ENCODE peak calls at places on chromosomes 4 and X, in seven cellular contexts. One of them, this sample, is unnamed.

GRCh38 chr4:25440478-25441030 is 63.5 kb downstream of the ANAPC4 start:
- DNase-seq in GM12864: no peak
- DNase-seq in mucosa of descending colon: no peak
- DNase-seq in lower lobe of right lung: no peak
- DNase-seq in CD8-positive, alpha-beta T cell: no peak
- DNase-seq in transverse colon: no peak
- DNase-seq in colonic mucosa: no peak
- DNase-seq in this sample: peak; percentile 82

GRCh38 chr4:877502-877901 is 51.6 kb upstream of the CPLX1 start:
- DNase-seq in transverse colon: no peak
- DNase-seq in lower lobe of right lung: no peak
- DNase-seq in GM12864: no peak
- DNase-seq in CD8-positive, alpha-beta T cell: no peak
- DNase-seq in colonic mucosa: no peak
- DNase-seq in mucosa of descending colon: no peak
- DNase-seq in this sample: no peak

GRCh38 chr4:173448557-173448918 is 49.6 kb upstream of the SCRG1 start:
- DNase-seq in mucosa of descending colon: no peak
- DNase-seq in GM12864: no peak
- DNase-seq in lower lobe of right lung: no peak
- DNase-seq in transverse colon: no peak
- DNase-seq in colonic mucosa: no peak
- DNase-seq in CD8-positive, alpha-beta T cell: no peak
- DNase-seq in this sample: no peak

GRCh38 chr4:159296061-159296460 is 193.2 kb downstream of the RAPGEF2 start:
- DNase-seq in mucosa of descending colon: no peak
- DNase-seq in GM12864: no peak
- DNase-seq in colonic mucosa: no peak
- DNase-seq in CD8-positive, alpha-beta T cell: no peak
- DNase-seq in transverse colon: no peak
- DNase-seq in lower lobe of right lung: no peak
- DNase-seq in this sample: no peak

GRCh38 chrX:10011261-10011931 is 44.2 kb downstream of the CLDN34 start:
- DNase-seq in GM12864: no peak
- DNase-seq in colonic mucosa: no peak
- DNase-seq in mucosa of descending colon: no peak
- DNase-seq in lower lobe of right lung: no peak
- DNase-seq in CD8-positive, alpha-beta T cell: no peak
- DNase-seq in transverse colon: no peak
- DNase-seq in this sample: peak; percentile 84

GRCh38 chr4:76147454-76148141 is 599 bp downstream of the NUP54 start:
- DNase-seq in lower lobe of right lung: peak; percentile 72
- DNase-seq in mucosa of descending colon: peak; percentile 76
- DNase-seq in transverse colon: peak; percentile 60
- DNase-seq in GM12864: no peak
- DNase-seq in CD8-positive, alpha-beta T cell: no peak
- DNase-seq in colonic mucosa: peak; percentile 73
- DNase-seq in this sample: peak; percentile 78

GRCh38 chr4:131430302-131430701 is 1718.8 kb upstream of the PCDH10 start:
- DNase-seq in colonic mucosa: no peak
- DNase-seq in CD8-positive, alpha-beta T cell: no peak
- DNase-seq in transverse colon: no peak
- DNase-seq in mucosa of descending colon: no peak
- DNase-seq in lower lobe of right lung: no peak
- DNase-seq in GM12864: no peak
- DNase-seq in this sample: no peak

GRCh38 chr4:165301833-165302232 is 25.6 kb upstream of the MSMO1 start:
- DNase-seq in GM12864: no peak
- DNase-seq in lower lobe of right lung: no peak
- DNase-seq in mucosa of descending colon: no peak
- DNase-seq in transverse colon: no peak
- DNase-seq in CD8-positive, alpha-beta T cell: no peak
- DNase-seq in colonic mucosa: no peak
- DNase-seq in this sample: no peak

GRCh38 chr4:98509641-98510170 is 148.7 kb downstream of the TSPAN5 start:
- DNase-seq in transverse colon: no peak
- DNase-seq in GM12864: no peak
- DNase-seq in mucosa of descending colon: no peak
- DNase-seq in CD8-positive, alpha-beta T cell: no peak
- DNase-seq in colonic mucosa: no peak
- DNase-seq in lower lobe of right lung: no peak
- DNase-seq in this sample: no peak

GRCh38 chr4:105933083-105933482 is 37.8 kb downstream of the NPNT start:
- DNase-seq in GM12864: peak; percentile 2
- DNase-seq in colonic mucosa: no peak
- DNase-seq in transverse colon: no peak
- DNase-seq in mucosa of descending colon: no peak
- DNase-seq in lower lobe of right lung: no peak
- DNase-seq in CD8-positive, alpha-beta T cell: no peak
- DNase-seq in this sample: no peak

GRCh38 chr4:158722291-158722916 is 792 bp downstream of the PPID start:
- DNase-seq in lower lobe of right lung: no peak
- DNase-seq in colonic mucosa: peak; percentile 46
- DNase-seq in mucosa of descending colon: no peak
- DNase-seq in GM12864: no peak
- DNase-seq in transverse colon: no peak
- DNase-seq in CD8-positive, alpha-beta T cell: no peak
- DNase-seq in this sample: peak; percentile 49

GRCh38 chr4:85700362-85700761 is 225.4 kb downstream of the ARHGAP24 start:
- DNase-seq in lower lobe of right lung: no peak
- DNase-seq in colonic mucosa: no peak
- DNase-seq in transverse colon: no peak
- DNase-seq in GM12864: no peak
- DNase-seq in CD8-positive, alpha-beta T cell: no peak
- DNase-seq in mucosa of descending colon: no peak
- DNase-seq in this sample: no peak

GRCh38 chr4:165203541-165204461 is 3.6 kb upstream of the KLHL2 start:
- DNase-seq in colonic mucosa: no peak
- DNase-seq in lower lobe of right lung: no peak
- DNase-seq in mucosa of descending colon: no peak
- DNase-seq in GM12864: no peak
- DNase-seq in transverse colon: no peak
- DNase-seq in CD8-positive, alpha-beta T cell: no peak
- DNase-seq in this sample: no peak

GRCh38 chr4:48570646-48571220 is 80.7 kb downstream of the ZAR1 start:
- DNase-seq in GM12864: no peak
- DNase-seq in mucosa of descending colon: no peak
- DNase-seq in lower lobe of right lung: no peak
- DNase-seq in colonic mucosa: no peak
- DNase-seq in transverse colon: no peak
- DNase-seq in CD8-positive, alpha-beta T cell: no peak
- DNase-seq in this sample: peak; percentile 29

GRCh38 chrX:34197946-34198345 is 65.8 kb upstream of the FAM47A start:
- DNase-seq in mucosa of descending colon: no peak
- DNase-seq in transverse colon: no peak
- DNase-seq in colonic mucosa: no peak
- DNase-seq in GM12864: no peak
- DNase-seq in lower lobe of right lung: no peak
- DNase-seq in CD8-positive, alpha-beta T cell: no peak
- DNase-seq in this sample: no peak

GRCh38 chr4:122895336-122895995 is 26.9 kb downstream of the NUDT6 start:
- DNase-seq in mucosa of descending colon: no peak
- DNase-seq in lower lobe of right lung: no peak
- DNase-seq in GM12864: no peak
- DNase-seq in colonic mucosa: no peak
- DNase-seq in CD8-positive, alpha-beta T cell: no peak
- DNase-seq in transverse colon: no peak
- DNase-seq in this sample: no peak

GRCh38 chr4:95505149-95505548 is 43.6 kb downstream of the UNC5C start:
- DNase-seq in mucosa of descending colon: no peak
- DNase-seq in GM12864: no peak
- DNase-seq in lower lobe of right lung: no peak
- DNase-seq in colonic mucosa: no peak
- DNase-seq in transverse colon: no peak
- DNase-seq in CD8-positive, alpha-beta T cell: no peak
- DNase-seq in this sample: peak; percentile 51

GRCh38 chr4:183905593-183906485 is 732 bp downstream of the STOX2 start:
- DNase-seq in GM12864: no peak
- DNase-seq in colonic mucosa: peak; percentile 22
- DNase-seq in transverse colon: peak; percentile 37
- DNase-seq in lower lobe of right lung: peak; percentile 56
- DNase-seq in mucosa of descending colon: peak; percentile 48
- DNase-seq in CD8-positive, alpha-beta T cell: no peak
- DNase-seq in this sample: peak; percentile 22

GRCh38 chrX:69136546-69137331 is 28.5 kb downstream of the PJA1 start:
- DNase-seq in GM12864: no peak
- DNase-seq in colonic mucosa: peak; percentile 26
- DNase-seq in mucosa of descending colon: no peak
- DNase-seq in transverse colon: no peak
- DNase-seq in CD8-positive, alpha-beta T cell: no peak
- DNase-seq in lower lobe of right lung: no peak
- DNase-seq in this sample: peak; percentile 4

GRCh38 chr4:139227729-139228404 is 50.8 kb upstream of the ELF2 start:
- DNase-seq in mucosa of descending colon: no peak
- DNase-seq in CD8-positive, alpha-beta T cell: no peak
- DNase-seq in transverse colon: no peak
- DNase-seq in GM12864: no peak
- DNase-seq in colonic mucosa: no peak
- DNase-seq in lower lobe of right lung: no peak
- DNase-seq in this sample: no peak

GRCh38 chrX:10619311-10620015 is 922 bp downstream of the MID1 start:
- DNase-seq in lower lobe of right lung: no peak
- DNase-seq in GM12864: no peak
- DNase-seq in CD8-positive, alpha-beta T cell: no peak
- DNase-seq in colonic mucosa: peak; percentile 32
- DNase-seq in mucosa of descending colon: no peak
- DNase-seq in transverse colon: no peak
- DNase-seq in this sample: peak; percentile 35

GRCh38 chr4:128501239-128501638 is 213.6 kb upstream of the PGRMC2 start:
- DNase-seq in mucosa of descending colon: no peak
- DNase-seq in colonic mucosa: no peak
- DNase-seq in lower lobe of right lung: no peak
- DNase-seq in transverse colon: no peak
- DNase-seq in GM12864: no peak
- DNase-seq in CD8-positive, alpha-beta T cell: no peak
- DNase-seq in this sample: no peak

GRCh38 chrX:103864886-103865534 is 33.0 kb upstream of the RAB9B start:
- DNase-seq in transverse colon: no peak
- DNase-seq in CD8-positive, alpha-beta T cell: no peak
- DNase-seq in GM12864: no peak
- DNase-seq in colonic mucosa: no peak
- DNase-seq in mucosa of descending colon: no peak
- DNase-seq in lower lobe of right lung: no peak
- DNase-seq in this sample: peak; percentile 23

GRCh38 chr4:18214656-18215055 is 193.1 kb upstream of the LCORL start:
- DNase-seq in transverse colon: no peak
- DNase-seq in mucosa of descending colon: no peak
- DNase-seq in GM12864: no peak
- DNase-seq in CD8-positive, alpha-beta T cell: no peak
- DNase-seq in lower lobe of right lung: no peak
- DNase-seq in colonic mucosa: no peak
- DNase-seq in this sample: no peak

GRCh38 chr4:91963489-91963888 is 340.3 kb upstream of the GRID2 start:
- DNase-seq in transverse colon: no peak
- DNase-seq in colonic mucosa: no peak
- DNase-seq in lower lobe of right lung: no peak
- DNase-seq in mucosa of descending colon: no peak
- DNase-seq in GM12864: no peak
- DNase-seq in CD8-positive, alpha-beta T cell: no peak
- DNase-seq in this sample: peak; percentile 82

GRCh38 chr4:91961504-91961903 is 342.3 kb upstream of the GRID2 start:
- DNase-seq in GM12864: no peak
- DNase-seq in CD8-positive, alpha-beta T cell: no peak
- DNase-seq in colonic mucosa: no peak
- DNase-seq in lower lobe of right lung: no peak
- DNase-seq in mucosa of descending colon: no peak
- DNase-seq in transverse colon: no peak
- DNase-seq in this sample: peak; percentile 22

GRCh38 chr4:91965166-91965565 is 338.6 kb upstream of the GRID2 start:
- DNase-seq in GM12864: no peak
- DNase-seq in CD8-positive, alpha-beta T cell: no peak
- DNase-seq in colonic mucosa: no peak
- DNase-seq in lower lobe of right lung: no peak
- DNase-seq in transverse colon: no peak
- DNase-seq in mucosa of descending colon: no peak
- DNase-seq in this sample: no peak
- TF ChIP-seq CTCF in GM12864: no peak
- TF ChIP-seq CTCF in CD8-positive, alpha-beta T cell: no peak
- TF ChIP-seq CTCF in colonic mucosa: no peak
- TF ChIP-seq CTCF in lower lobe of right lung: no peak
- TF ChIP-seq CTCF in transverse colon: no peak
- TF ChIP-seq CTCF in mucosa of descending colon: no peak
- TF ChIP-seq CTCF in this sample: no peak

GRCh38 chrX:13747836-13748235 is 13.3 kb downstream of the OFD1 start:
- DNase-seq in mucosa of descending colon: no peak
- DNase-seq in colonic mucosa: peak; percentile 40
- DNase-seq in CD8-positive, alpha-beta T cell: no peak
- DNase-seq in GM12864: no peak
- DNase-seq in transverse colon: peak; percentile 57
- DNase-seq in lower lobe of right lung: no peak
- DNase-seq in this sample: peak; percentile 83

GRCh38 chrX:13741695-13742094 is 7.1 kb downstream of the OFD1 start:
- DNase-seq in mucosa of descending colon: no peak
- DNase-seq in lower lobe of right lung: no peak
- DNase-seq in colonic mucosa: no peak
- DNase-seq in CD8-positive, alpha-beta T cell: no peak
- DNase-seq in transverse colon: no peak
- DNase-seq in GM12864: no peak
- DNase-seq in this sample: no peak

GRCh38 chrX:13748486-13748885 is 13.9 kb downstream of the OFD1 start:
- DNase-seq in lower lobe of right lung: no peak
- DNase-seq in CD8-positive, alpha-beta T cell: no peak
- DNase-seq in GM12864: no peak
- DNase-seq in colonic mucosa: no peak
- DNase-seq in mucosa of descending colon: no peak
- DNase-seq in transverse colon: no peak
- DNase-seq in this sample: no peak

GRCh38 chrX:13742397-13743176 is 8.0 kb downstream of the OFD1 start:
- DNase-seq in CD8-positive, alpha-beta T cell: no peak
- DNase-seq in mucosa of descending colon: no peak
- DNase-seq in transverse colon: peak; percentile 15
- DNase-seq in GM12864: peak; percentile 70
- DNase-seq in lower lobe of right lung: no peak
- DNase-seq in colonic mucosa: no peak
- DNase-seq in this sample: no peak
- H3K4me3 ChIP-seq in CD8-positive, alpha-beta T cell: no peak overlapping the region
- H3K4me3 ChIP-seq in mucosa of descending colon: no peak overlapping the region
- H3K4me3 ChIP-seq in transverse colon: no peak overlapping the region
- H3K4me3 ChIP-seq in GM12864: no peak overlapping the region
- H3K4me3 ChIP-seq in lower lobe of right lung: no peak overlapping the region
- H3K4me3 ChIP-seq in colonic mucosa: no peak overlapping the region
- H3K4me3 ChIP-seq in this sample: no peak overlapping the region

GRCh38 chr4:154254999-154255398 is 236.6 kb downstream of the DCHS2 start:
- DNase-seq in lower lobe of right lung: no peak
- DNase-seq in transverse colon: no peak
- DNase-seq in colonic mucosa: no peak
- DNase-seq in CD8-positive, alpha-beta T cell: no peak
- DNase-seq in GM12864: no peak
- DNase-seq in mucosa of descending colon: no peak
- DNase-seq in this sample: no peak
- TF ChIP-seq CTCF in lower lobe of right lung: no peak
- TF ChIP-seq CTCF in transverse colon: no peak
- TF ChIP-seq CTCF in colonic mucosa: no peak
- TF ChIP-seq CTCF in CD8-positive, alpha-beta T cell: no peak
- TF ChIP-seq CTCF in GM12864: no peak
- TF ChIP-seq CTCF in mucosa of descending colon: no peak
- TF ChIP-seq CTCF in this sample: no peak

DNA sequence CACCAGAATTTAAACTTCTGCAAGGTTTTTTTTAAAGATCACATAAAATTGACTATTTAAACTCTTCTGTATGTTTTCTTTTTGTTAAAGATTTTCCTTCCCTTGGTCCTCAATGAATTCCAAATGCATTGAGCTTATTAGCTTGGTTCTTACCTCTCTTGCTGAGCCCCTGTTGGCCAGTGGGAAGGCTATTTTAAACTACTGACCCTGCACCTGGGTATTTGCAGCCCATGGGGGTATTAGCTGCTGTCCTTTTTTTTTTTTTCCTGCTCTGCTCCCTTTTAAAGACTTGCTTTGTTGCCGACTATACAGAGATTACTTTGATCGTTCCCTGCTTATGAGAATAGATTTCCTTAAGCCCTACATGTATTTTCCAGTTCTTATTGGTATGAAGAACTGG is 208.0 kb downstream of the ADGRL3 start:
- DNase-seq in CD8-positive, alpha-beta T cell: no peak
- DNase-seq in lower lobe of right lung: no peak
- DNase-seq in mucosa of descending colon: no peak
- DNase-seq in GM12864: no peak
- DNase-seq in colonic mucosa: no peak
- DNase-seq in transverse colon: no peak
- DNase-seq in this sample: no peak
- H3K4me3 ChIP-seq in CD8-positive, alpha-beta T cell: no peak overlapping the region
- H3K4me3 ChIP-seq in lower lobe of right lung: no peak overlapping the region
- H3K4me3 ChIP-seq in mucosa of descending colon: no peak overlapping the region
- H3K4me3 ChIP-seq in GM12864: no peak overlapping the region
- H3K4me3 ChIP-seq in colonic mucosa: no peak overlapping the region
- H3K4me3 ChIP-seq in transverse colon: no peak overlapping the region
- H3K4me3 ChIP-seq in this sample: no peak overlapping the region